ENCODE peak calls at places on chromosomes 4 and X, in seven cellular contexts. M is naive thymus-derived CD4-positive, alpha-beta T cell; O is A549; P is aorta; G is CD4-positive, alpha-beta memory T cell; W is psoas muscle; T is colonic mucosa. E is an unnamed sample.

GRCh38 chr4:141654098-141654497 is 17.7 kb downstream of the IL15 start:
- DNase-seq in M (no peak), O (peak), P (no peak), G (no peak), W (peak), T (peak), E (no peak)

GRCh38 chr4:2271279-2272025 is 9.5 kb upstream of the MXD4 start:
- DNase-seq in M (no peak), O (no peak), P (no peak), G (no peak), W (peak), T (no peak), E (no peak)

GRCh38 chr4:118948545-118949144 is 60.0 kb downstream of the SYNPO2 start:
- DNase-seq in M (no peak), O (no peak), P (no peak), G (no peak), W (no peak), T (no peak), E (no peak)

GRCh38 chrX:13396887-13397286 is 77.0 kb upstream of the ATXN3L start:
- DNase-seq in M (no peak), O (peak), P (no peak), G (no peak), W (no peak), T (no peak), E (no peak)

GRCh38 chrX:108331126-108331909 is 106.9 kb downstream of the COL4A6 start:
- DNase-seq in M (no peak), O (peak), P (no peak), G (no peak), W (no peak), T (no peak), E (no peak)

GRCh38 chr4:13626492-13627184 is 887 bp downstream of the BOD1L1 start:
- DNase-seq in M (no peak), O (no peak), P (no peak), G (no peak), W (no peak), T (no peak), E (no peak)

GRCh38 chr4:2936773-2937145 is 26.4 kb downstream of the NOP14 start:
- DNase-seq in M (peak), O (no peak), P (peak), G (no peak), W (peak), T (no peak), E (no peak)

GRCh38 chr4:152778656-152779512 is 646 bp downstream of the TIGD4 start:
- DNase-seq in M (peak), O (peak), P (no peak), G (peak), W (no peak), T (peak), E (peak)

GRCh38 chr4:17688011-17688441 is 73.6 kb downstream of the MED28 start:
- DNase-seq in M (no peak), O (no peak), P (no peak), G (no peak), W (no peak), T (no peak), E (no peak)

GRCh38 chrX:22310779-22311178 is 38.1 kb downstream of the CBLL2 start:
- DNase-seq in M (no peak), O (no peak), P (no peak), G (no peak), W (no peak), T (no peak), E (no peak)

GRCh38 chr4:65195666-65196065 is 474.6 kb downstream of the EPHA5 start:
- DNase-seq in M (no peak), O (no peak), P (no peak), G (no peak), W (no peak), T (no peak), E (no peak)

GRCh38 chr4:7757501-7758443 is 181.9 kb downstream of the AFAP1 start:
- DNase-seq in M (no peak), O (no peak), P (no peak), G (no peak), W (peak), T (no peak), E (no peak)
- H3K27ac ChIP-seq in M (peak), O (no peak), P (no peak), G (peak), W (no peak), T (no peak), E (no peak)

GRCh38 chr4:186032259-186032658 is 36.7 kb upstream of the TLR3 start:
- DNase-seq in M (no peak), O (peak), P (no peak), G (no peak), W (no peak), T (no peak), E (no peak)

GRCh38 chr4:186029731-186030421 is 39.1 kb upstream of the TLR3 start:
- DNase-seq in M (no peak), O (no peak), P (peak), G (no peak), W (peak), T (peak), E (peak)

GRCh38 chr4:186033027-186033426 is 35.9 kb upstream of the TLR3 start:
- DNase-seq in M (no peak), O (no peak), P (no peak), G (no peak), W (no peak), T (no peak), E (no peak)

GRCh38 chr4:186027405-186027804 is 41.6 kb upstream of the TLR3 start:
- DNase-seq in M (no peak), O (no peak), P (no peak), G (no peak), W (no peak), T (peak), E (no peak)

GRCh38 chr4:186030795-186031194 is 38.2 kb upstream of the TLR3 start:
- DNase-seq in M (no peak), O (no peak), P (no peak), G (no peak), W (no peak), T (no peak), E (no peak)
- H3K27ac ChIP-seq in M (no peak), O (no peak), P (peak), G (no peak), W (peak), T (peak), E (no peak)

DNA sequence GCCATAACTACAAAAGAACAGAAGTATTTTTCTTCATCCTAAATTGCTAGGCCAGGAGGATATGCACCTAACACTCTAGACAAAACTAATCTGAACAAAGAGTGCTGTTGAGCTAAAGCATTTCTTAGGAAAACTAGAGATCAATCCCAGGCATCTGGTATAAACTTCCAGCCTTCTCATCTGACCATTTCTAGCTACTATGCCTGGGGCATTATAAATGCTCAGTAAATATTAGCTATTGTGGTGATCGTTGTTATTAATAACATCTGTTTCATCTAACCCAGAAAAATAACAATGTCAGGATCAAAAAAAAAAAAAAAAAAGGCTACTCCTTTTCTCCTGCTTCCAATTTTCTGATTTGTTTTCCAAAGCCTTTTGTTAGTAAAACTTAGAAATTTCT is 7.7 kb upstream of the SLC10A6 start:
- DNase-seq in M (no peak), O (no peak), P (no peak), G (no peak), W (no peak), T (no peak), E (no peak)
- H3K27ac ChIP-seq in M (no peak), O (no peak), P (no peak), G (no peak), W (no peak), T (no peak), E (no peak)

GRCh38 chr4:120616041-120616440 is 306.5 kb downstream of the PRDM5 start:
- DNase-seq in M (no peak), O (no peak), P (no peak), G (no peak), W (no peak), T (no peak), E (no peak)

GRCh38 chr4:120613778-120614177 is 308.7 kb downstream of the PRDM5 start:
- DNase-seq in M (no peak), O (no peak), P (no peak), G (no peak), W (no peak), T (no peak), E (no peak)

DNA sequence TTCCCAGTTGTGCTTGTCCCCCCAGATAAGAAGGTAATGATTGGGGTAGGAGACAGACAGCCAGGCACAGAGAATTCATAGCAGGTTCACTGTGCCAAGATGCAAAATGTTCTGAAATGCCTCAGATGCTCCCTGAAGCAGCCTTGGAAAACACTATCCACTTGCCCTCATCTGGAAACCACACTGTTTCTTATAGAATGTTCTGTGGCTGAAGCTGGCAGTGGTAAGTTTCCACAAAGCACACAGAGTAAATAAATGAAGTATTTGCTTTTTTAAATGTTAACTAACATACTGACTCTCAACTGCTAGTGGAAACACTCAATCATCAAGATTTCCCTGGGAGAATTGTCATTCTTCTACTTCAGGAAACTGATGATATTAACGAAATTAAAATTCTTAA is 311.4 kb downstream of the PRDM5 start:
- DNase-seq in M (no peak), O (no peak), P (no peak), G (no peak), W (no peak), T (no peak), E (no peak)
- H3K27ac ChIP-seq in M (no peak), O (no peak), P (no peak), G (no peak), W (no peak), T (no peak), E (no peak)

GRCh38 chr4:45006078-45006477 is 279.7 kb upstream of the GNPDA2 start:
- DNase-seq in M (no peak), O (no peak), P (no peak), G (no peak), W (no peak), T (no peak), E (no peak)

GRCh38 chr4:45007499-45007898 is 281.1 kb upstream of the GNPDA2 start:
- DNase-seq in M (no peak), O (no peak), P (no peak), G (no peak), W (no peak), T (no peak), E (no peak)

GRCh38 chr4:45004847-45005565 is 278.6 kb upstream of the GNPDA2 start:
- DNase-seq in M (no peak), O (no peak), P (no peak), G (no peak), W (no peak), T (no peak), E (no peak)

DNA sequence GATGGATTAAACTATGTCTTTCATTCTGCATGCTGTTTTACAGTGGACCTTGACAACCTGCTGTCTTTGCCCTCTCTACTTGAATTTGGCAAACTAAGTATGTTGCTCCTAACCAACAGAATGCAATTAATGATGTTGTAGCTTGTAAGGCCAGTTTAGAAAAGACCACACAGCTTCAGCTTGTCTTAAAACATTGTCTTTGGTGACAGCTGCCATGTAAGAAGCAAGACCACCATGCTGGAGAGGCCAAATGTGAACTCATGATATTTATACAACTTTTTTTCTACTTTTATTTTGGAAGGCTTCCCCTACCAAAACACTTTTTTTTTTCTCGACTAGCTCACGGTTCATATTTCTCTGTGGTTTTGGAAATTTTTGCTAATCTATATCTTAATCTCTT is 278.0 kb upstream of the GNPDA2 start:
- DNase-seq in M (no peak), O (no peak), P (no peak), G (no peak), W (no peak), T (no peak), E (no peak)
- H3K27ac ChIP-seq in M (no peak), O (no peak), P (no peak), G (no peak), W (no peak), T (no peak), E (no peak)

DNA sequence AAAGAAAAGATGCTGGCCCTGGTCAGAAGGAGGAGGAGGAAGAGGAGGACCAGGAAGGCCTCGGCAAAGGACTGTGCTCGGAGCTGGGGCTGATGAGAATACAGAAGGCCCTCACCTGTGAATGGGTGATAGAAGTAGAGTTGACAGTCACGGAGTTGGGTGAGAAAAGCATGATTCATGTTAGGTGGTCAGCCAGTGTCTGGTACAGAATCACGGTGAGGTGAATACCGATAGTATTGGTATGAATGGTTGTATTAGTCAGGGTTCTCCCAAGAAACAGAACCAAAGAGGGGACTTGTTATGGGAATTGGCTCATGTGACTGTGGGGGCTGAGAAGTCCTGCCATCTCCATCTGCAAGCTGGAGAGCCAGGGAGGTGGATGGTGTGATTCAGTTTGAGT is 32.5 kb upstream of the FAM156A start:
- DNase-seq in M (no peak), O (no peak), P (no peak), G (no peak), W (no peak), T (no peak), E (no peak)
- H3K27ac ChIP-seq in M (no peak), O (no peak), P (no peak), G (no peak), W (no peak), T (no peak), E (no peak)

DNA sequence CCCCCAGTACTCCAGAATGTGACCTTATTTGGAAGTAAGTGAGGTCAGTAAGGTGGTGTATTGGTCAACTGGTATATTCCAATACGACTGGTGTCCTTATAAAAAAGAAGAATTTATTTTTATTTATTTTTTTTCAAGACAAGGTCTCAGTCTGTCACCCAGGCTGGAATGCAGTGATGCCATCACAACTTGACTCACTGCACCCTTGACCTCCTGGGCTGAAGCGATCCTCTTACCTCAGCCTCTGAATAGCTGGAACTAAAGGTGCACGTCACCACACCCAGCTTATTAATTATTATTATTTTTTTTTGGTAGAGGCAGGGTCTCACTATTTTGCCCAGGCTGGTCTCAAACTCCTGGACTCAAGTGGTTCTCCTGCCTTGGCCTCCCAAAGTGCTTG is 115.1 kb upstream of the PITX2 start:
- DNase-seq in M (no peak), O (no peak), P (no peak), G (no peak), W (no peak), T (no peak), E (no peak)
- H3K27ac ChIP-seq in M (no peak), O (no peak), P (no peak), G (no peak), W (no peak), T (no peak), E (no peak)

GRCh38 chrX:150694738-150695410 is 1.7 kb downstream of the MTMR1 start:
- DNase-seq in M (peak), O (no peak), P (no peak), G (no peak), W (no peak), T (no peak), E (no peak)
- H3K27ac ChIP-seq in M (peak), O (no peak), P (no peak), G (peak), W (peak), T (peak), E (no peak)

GRCh38 chr4:40363382-40363920 is 28.3 kb downstream of the CHRNA9 start:
- DNase-seq in M (no peak), O (no peak), P (no peak), G (no peak), W (no peak), T (peak), E (no peak)
- H3K27ac ChIP-seq in M (no peak), O (no peak), P (no peak), G (no peak), W (no peak), T (peak), E (no peak)